ENCODE peak calls at places on chromosome X, in eight cellular contexts. O is mucosa of descending colon, F is fibroblast of lung, G is ovary, Q is mammary epithelial cell, J is A549, P is right lobe of liver, R is psoas muscle. I is an unnamed sample.

GRCh38 chrX:22520128-22520828 is 247.6 kb downstream of the CBLL2 start:
- DNase-seq in O (no peak), F (no peak), G (no peak), Q (peak; percentile 86), J (no peak), P (no peak), R (no peak), I (no peak)

GRCh38 chrX:11944486-11944885 is 186.4 kb downstream of the MSL3 start:
- DNase-seq in O (no peak), F (peak; percentile 44), G (no peak), Q (peak; percentile 67), J (peak; percentile 11), P (no peak), R (no peak), I (no peak)

GRCh38 chrX:16320765-16321355 is 153.6 kb downstream of the MAGEB17 start:
- DNase-seq in O (no peak), F (peak; percentile 45), G (no peak), Q (peak; percentile 27), J (no peak), P (no peak), R (no peak), I (no peak)

GRCh38 chrX:152897216-152898144 is at the start of gene ZNF185:
- DNase-seq in O (peak; percentile 56), F (no peak), G (no peak), Q (no peak), J (peak; percentile 34), P (no peak), R (no peak), I (no peak)

GRCh38 chrX:11151799-11152591 is 40.9 kb downstream of the HCCS start:
- DNase-seq in O (no peak), F (no peak), G (no peak), Q (no peak), J (no peak), P (no peak), R (no peak), I (no peak)

GRCh38 chrX:131734621-131735020 is 190.7 kb downstream of the OR13H1 start:
- DNase-seq in O (no peak), F (no peak), G (peak; percentile 90), Q (peak; percentile 36), J (no peak), P (peak; percentile 35), R (peak; percentile 55), I (no peak)

GRCh38 chrX:2264179-2265030 is 236.4 kb downstream of the DHRSX start:
- DNase-seq in O (no peak), F (no peak), G (no peak), Q (no peak), J (no peak), P (no peak), R (no peak), I (no peak)

GRCh38 chrX:153725039-153725831 is 579 bp downstream of the ABCD1 start:
- DNase-seq in O (no peak), F (no peak), G (peak; percentile 49), Q (no peak), J (no peak), P (peak; percentile 42), R (no peak), I (no peak)

GRCh38 chrX:129139837-129140679 is 383.2 kb downstream of the SMARCA1 start:
- DNase-seq in O (no peak), F (no peak), G (no peak), Q (no peak), J (no peak), P (no peak), R (no peak), I (no peak)

DNA sequence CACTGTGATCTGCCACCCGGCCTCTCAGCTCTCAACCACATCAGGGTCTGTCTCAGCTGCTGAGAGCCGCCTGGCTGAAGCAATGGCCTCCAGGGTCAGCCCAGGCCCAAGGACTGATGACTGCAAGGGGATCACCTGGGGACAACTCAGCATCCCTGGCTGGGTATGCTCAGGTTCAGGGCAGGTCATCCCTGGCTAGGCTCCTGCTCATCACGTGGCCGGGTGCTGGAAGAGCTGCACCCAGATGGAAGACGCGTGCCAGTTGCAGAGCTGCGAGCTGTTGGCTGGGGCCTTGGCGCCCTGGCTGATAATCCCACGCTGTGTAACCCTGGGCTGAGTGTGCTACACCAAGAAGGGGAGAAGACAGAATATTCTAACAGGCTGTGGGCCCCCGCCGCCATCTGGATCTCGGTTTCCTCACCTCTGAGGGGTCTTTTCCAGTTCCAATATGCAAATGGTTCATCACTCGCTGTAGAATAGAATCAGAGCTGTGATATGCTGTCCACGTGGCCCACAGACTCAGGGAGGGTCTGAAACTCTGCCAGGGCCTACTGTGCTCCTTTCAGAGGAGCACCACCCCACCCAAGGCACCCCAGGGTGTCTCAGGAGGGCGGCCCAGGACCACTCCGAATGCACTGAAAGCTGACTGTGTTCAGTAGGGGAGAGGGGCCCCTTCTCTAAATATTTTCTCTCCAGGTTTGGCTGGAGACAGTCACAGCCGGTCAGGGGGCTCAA is 338.8 kb downstream of the BCOR start:
- DNase-seq in O (no peak), F (no peak), G (peak; percentile 61), Q (no peak), J (no peak), P (peak; percentile 59), R (no peak), I (peak; percentile 30)
- H3K4me1 ChIP-seq in O (peaks cover 10% of the 10 kb centered on the region), F (peaks cover 11% of the 10 kb centered on the region), G (peaks cover 3% of the 10 kb centered on the region), Q (peaks cover 21% of the 10 kb centered on the region), J (peaks cover 76% of the 10 kb centered on the region), P (peaks cover 6% of the 10 kb centered on the region), R (peaks cover 14% of the 10 kb centered on the region), I (peaks cover 27% of the 10 kb centered on the region)

GRCh38 chrX:106952988-106953387 is 32.8 kb downstream of the CLDN2 start:
- DNase-seq in O (no peak), F (peak; percentile 44), G (no peak), Q (no peak), J (no peak), P (no peak), R (no peak), I (no peak)
- TF ChIP-seq CTCF in O (no peak), F (peak; percentile 6), G (no peak), Q (peak; percentile 39), J (peak; percentile 60), P (peak; percentile 46), R (peak; percentile 47), I (peak; percentile 48)

GRCh38 chrX:40083120-40083978 is 14.4 kb downstream of the BCOR start:
- DNase-seq in O (peak; percentile 43), F (no peak), G (peak; percentile 65), Q (peak; percentile 12), J (no peak), P (peak; percentile 49), R (no peak), I (peak; percentile 20)

GRCh38 chrX:40079572-40079971 is 18.2 kb downstream of the BCOR start:
- DNase-seq in O (no peak), F (no peak), G (no peak), Q (no peak), J (no peak), P (no peak), R (no peak), I (no peak)

GRCh38 chrX:40080896-40081678 is 16.7 kb downstream of the BCOR start:
- DNase-seq in O (no peak), F (no peak), G (no peak), Q (no peak), J (no peak), P (no peak), R (no peak), I (no peak)

GRCh38 chrX:40082447-40083119 is 15.2 kb downstream of the BCOR start:
- DNase-seq in O (no peak), F (no peak), G (no peak), Q (no peak), J (no peak), P (no peak), R (no peak), I (peak; percentile 24)

DNA sequence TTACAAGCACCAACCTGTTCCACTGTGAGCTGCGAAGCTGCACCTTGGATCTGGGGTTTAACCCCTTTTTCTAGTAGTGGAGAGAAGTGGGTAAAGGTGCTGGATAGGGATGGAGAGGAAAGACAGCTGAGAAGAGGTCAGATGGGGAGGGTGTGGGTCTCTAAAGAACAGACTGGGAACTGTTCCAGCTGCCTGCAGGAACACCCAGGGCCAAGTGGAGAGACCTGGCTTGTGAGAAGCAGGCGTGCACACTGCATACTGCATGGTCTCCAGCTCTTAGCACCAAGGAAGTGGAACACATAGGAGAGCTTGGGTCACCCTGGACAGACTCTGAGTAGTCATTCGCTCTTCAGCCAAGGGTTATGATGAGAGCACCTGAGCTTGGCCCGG is 16.1 kb downstream of the BCOR start:
- DNase-seq in O (no peak), F (no peak), G (no peak), Q (no peak), J (no peak), P (no peak), R (no peak), I (no peak)
- H3K4me1 ChIP-seq in O (peaks cover 18% of the 10 kb centered on the region), F (peaks cover 16% of the 10 kb centered on the region), G (peaks cover 7% of the 10 kb centered on the region), Q (peaks cover 4% of the 10 kb centered on the region), J (peaks cover 21% of the 10 kb centered on the region), P (peaks cover 24% of the 10 kb centered on the region), R (peaks cover 17% of the 10 kb centered on the region), I (peaks cover 67% of the 10 kb centered on the region)

GRCh38 chrX:28586891-28587635 is at the start of gene IL1RAPL1:
- DNase-seq in O (no peak), F (peak; percentile 83), G (no peak), Q (peak; percentile 8), J (peak; percentile 5), P (no peak), R (no peak), I (no peak)
- TF ChIP-seq CTCF in O (no peak), F (peak; percentile 29), G (no peak), Q (no peak), J (no peak), P (peak; percentile 16), R (no peak), I (peak; percentile 34)

I was measured in left ventricle myocardium inferior.